ENCODE peak calls at places on chromosomes 5 and 9, in four cellular contexts. X, J, I and Z are unnamed samples. For H3K4me1, the result is how much of the 10 kb centered on the place peaks cover.

GRCh38 chr5:111945535-111945934 is 188.5 kb upstream of the NREP start:
- DNase-seq in I (no peak), J (no peak), X (no peak), Z (no peak)

GRCh38 chr5:178121450-178122276 is 8.3 kb downstream of the N4BP3 start:
- DNase-seq in X (no peak), J (no peak), I (no peak), Z (peak)

GRCh38 chr9:7974335-7975005 is 174.9 kb upstream of the DMAC1 start:
- DNase-seq in J (no peak), I (no peak), X (no peak), Z (no peak)

GRCh38 chr5:42026446-42026845 is 101.4 kb downstream of the FBXO4 start:
- DNase-seq in X (no peak), J (no peak), I (no peak), Z (no peak)

GRCh38 chr9:124281934-124282351 is 24.2 kb downstream of the NEK6 start:
- DNase-seq in J (no peak), I (no peak), X (no peak), Z (no peak)

GRCh38 chr9:95249986-95250385 is 67.5 kb downstream of the FANCC start:
- DNase-seq in X (no peak), I (no peak), J (no peak), Z (no peak)

GRCh38 chr5:73446631-73447233 is 1.8 kb downstream of the FOXD1 start:
- DNase-seq in I (peak), J (no peak), X (peak), Z (peak)

GRCh38 chr5:41157272-41157671 is 56.1 kb downstream of the C6 start:
- DNase-seq in X (peak), J (no peak), I (no peak), Z (no peak)

GRCh38 chr5:2093859-2094615 is 211.3 kb upstream of the IRX4 start:
- DNase-seq in X (peak), I (no peak), J (no peak), Z (no peak)

GRCh38 chr5:65893749-65894430 is 32.5 kb upstream of the ERBIN start:
- DNase-seq in X (no peak), I (peak), J (no peak), Z (no peak)

GRCh38 chr5:78753093-78753531 is 104.5 kb upstream of the LHFPL2 start:
- DNase-seq in I (no peak), X (no peak), J (no peak), Z (no peak)

GRCh38 chr5:150487199-150488061 is 20.5 kb upstream of the NDST1 start:
- DNase-seq in I (peak), X (peak), J (no peak), Z (peak)
- H3K4me1 ChIP-seq in I (half or more), X (under half), J (under half), Z (under half)

GRCh38 chr9:134405527-134405926 is 79.3 kb downstream of the RXRA start:
- DNase-seq in J (no peak), I (no peak), X (no peak), Z (no peak)

GRCh38 chr9:134404376-134405358 is 78.4 kb downstream of the RXRA start:
- DNase-seq in J (no peak), I (no peak), X (no peak), Z (no peak)

GRCh38 chr9:134408939-134409737 is 82.9 kb downstream of the RXRA start:
- DNase-seq in I (no peak), X (no peak), J (no peak), Z (no peak)

GRCh38 chr9:134408389-134408788 is 82.1 kb downstream of the RXRA start:
- DNase-seq in X (no peak), J (no peak), I (no peak), Z (no peak)

DNA sequence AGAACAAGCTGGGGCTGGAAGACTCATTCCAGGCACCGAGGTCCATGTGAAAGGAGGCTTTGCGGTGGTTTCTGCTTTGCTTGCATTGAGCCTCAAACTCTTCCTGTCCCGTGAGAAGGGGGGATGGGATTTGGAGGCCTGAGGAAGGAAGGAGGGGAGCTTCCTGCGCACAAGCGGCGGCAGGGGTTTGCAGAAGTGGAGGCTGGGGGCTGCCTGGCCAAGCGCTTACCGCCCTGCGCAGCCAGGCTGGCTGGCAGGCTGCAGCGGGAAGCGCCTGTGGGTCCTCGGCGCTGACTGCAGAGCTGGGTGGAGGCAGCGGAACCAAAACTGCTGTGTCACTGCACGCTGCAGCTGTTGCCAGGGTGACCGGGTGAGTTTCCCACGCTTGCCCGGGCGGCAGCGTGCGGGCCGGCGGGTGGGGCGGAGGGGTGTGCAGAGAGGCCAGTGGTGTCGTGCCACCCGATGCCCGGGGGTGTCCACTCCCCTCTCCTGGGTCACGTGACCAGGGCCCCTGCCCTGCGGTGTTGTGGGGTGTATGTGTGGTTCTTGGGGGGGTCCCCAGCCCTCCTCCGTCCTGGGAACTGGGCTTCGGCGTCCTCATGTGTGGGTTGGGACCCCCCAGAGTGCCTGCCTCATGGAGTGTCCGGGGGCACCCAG is 81.0 kb downstream of the RXRA start:
- DNase-seq in I (no peak), X (peak), J (peak), Z (peak)
- H3K4me1 ChIP-seq in I (under half), X (under half), J (under half), Z (under half)

GRCh38 chr5:147442134-147442726 is 67.6 kb downstream of the DPYSL3 start:
- DNase-seq in X (no peak), I (no peak), J (no peak), Z (no peak)

GRCh38 chr5:147448766-147449165 is 61.1 kb downstream of the DPYSL3 start:
- DNase-seq in I (no peak), X (no peak), J (no peak), Z (no peak)

GRCh38 chr5:147445093-147445492 is 64.8 kb downstream of the DPYSL3 start:
- DNase-seq in I (no peak), J (no peak), X (no peak), Z (no peak)

GRCh38 chr5:147446528-147446927 is 63.3 kb downstream of the DPYSL3 start:
- DNase-seq in X (no peak), J (no peak), I (no peak), Z (no peak)

DNA sequence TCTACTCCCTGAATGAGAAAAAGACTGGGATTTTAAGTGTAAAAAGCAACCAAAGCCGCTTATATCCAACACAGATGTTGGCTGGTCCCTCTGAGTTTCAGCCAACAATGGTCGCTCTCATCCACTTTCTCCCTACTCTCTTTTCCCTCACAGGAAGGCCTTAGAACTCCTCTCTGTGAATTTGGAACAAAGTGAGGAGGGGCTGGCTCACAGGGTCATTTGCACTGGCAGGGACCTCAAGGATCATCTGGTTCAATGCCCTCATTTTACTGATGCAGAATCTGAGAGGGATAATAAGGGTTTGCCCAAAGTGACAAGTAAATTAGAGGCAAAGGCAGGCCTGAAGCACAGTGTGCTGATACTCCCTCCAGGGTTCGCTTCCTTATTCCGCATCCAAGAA is 63.9 kb downstream of the DPYSL3 start:
- DNase-seq in J (no peak), X (no peak), I (no peak), Z (no peak)
- H3K4me1 ChIP-seq in J (under half), X (under half), I (under half), Z (under half)

GRCh38 chr9:128551652-128552152 is 685 bp upstream of the SPTAN1 start:
- DNase-seq in X (peak), J (no peak), I (no peak), Z (no peak)
- H3K4me1 ChIP-seq in X (under half), J (under half), I (under half), Z (under half)

GRCh38 chr9:134403292-134403681 is 77.0 kb downstream of the RXRA start:
- DNase-seq in X (no peak), J (no peak), I (no peak), Z (no peak)

GRCh38 chr9:134410078-134410834 is 84.0 kb downstream of the RXRA start:
- DNase-seq in I (no peak), J (no peak), X (no peak), Z (no peak)

GRCh38 chr9:134403682-134404301 is 77.5 kb downstream of the RXRA start:
- DNase-seq in I (no peak), J (no peak), X (no peak), Z (peak)

GRCh38 chr9:134410835-134411217 is 84.6 kb downstream of the RXRA start:
- DNase-seq in X (no peak), J (no peak), I (no peak), Z (no peak)

GRCh38 chr9:134406366-134407122 is 80.3 kb downstream of the RXRA start:
- DNase-seq in X (no peak), I (no peak), J (no peak), Z (no peak)
- H3K4me1 ChIP-seq in X (under half), I (under half), J (under half), Z (under half)

DNA sequence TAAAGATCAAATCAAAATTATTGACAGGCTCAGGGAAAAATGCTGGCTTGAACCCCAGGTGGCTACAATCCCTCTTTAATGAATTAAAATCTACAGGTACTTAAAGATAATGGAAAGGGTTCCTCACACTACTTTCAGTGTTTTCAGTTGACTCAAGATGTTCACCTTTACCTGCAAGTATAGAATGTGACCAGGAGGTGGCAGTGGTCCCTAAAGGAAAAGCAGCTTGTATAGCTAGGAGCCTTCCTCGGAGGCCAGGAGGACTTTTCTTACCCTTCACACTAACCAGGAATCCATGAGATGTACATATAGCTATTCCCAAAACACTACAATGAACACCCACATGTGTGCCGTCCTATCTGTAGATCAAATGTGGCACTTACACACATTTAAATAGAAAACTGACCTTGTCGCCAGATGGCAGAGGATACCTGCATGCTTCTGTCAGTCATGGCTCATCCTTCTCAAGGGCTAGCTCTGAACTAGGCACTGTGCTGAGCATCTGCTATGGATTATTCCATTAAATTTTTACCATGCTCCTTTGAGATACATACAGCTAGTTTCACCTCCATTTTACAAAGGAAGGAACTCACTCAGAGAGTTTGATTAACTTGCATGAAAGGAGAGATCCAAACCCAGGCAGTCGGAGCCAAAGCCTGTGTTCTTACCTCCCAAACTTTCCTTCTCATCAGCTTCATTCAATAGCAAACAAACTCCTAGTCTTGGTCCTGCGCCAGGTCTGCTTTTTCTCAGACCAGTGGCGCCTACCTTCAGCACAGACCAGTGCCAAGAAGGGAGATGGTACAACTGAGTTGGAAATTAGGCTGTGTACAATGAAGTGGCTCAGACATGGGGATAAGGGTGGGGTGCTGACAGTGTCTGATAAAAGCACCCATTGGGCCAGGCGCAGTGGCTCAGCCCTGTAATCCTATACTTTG is 24.5 kb downstream of the C9orf152 start:
- DNase-seq in J (peak), X (peak), I (peak), Z (peak)
- H3K4me1 ChIP-seq in J (under half), X (under half), I (under half), Z (under half)